ENCODE peak calls at places on chromosomes 4 and X, in ten cellular contexts. J is RWPE1; B is prostate gland; H is lower lobe of right lung; F is nephron progenitor cell; Q is ovary; Y is activated B cell treated with CpG ODN at 0.5 μM for 24 hours; I is tibial artery; A is CD4-positive, alpha-beta T cell; T is lung. K is an unnamed sample.

GRCh38 chrX:107579956-107580355 is 48.4 kb upstream of the PRPS1 start:
- DNase-seq in F (no peak), B (no peak), A (no peak), T (no peak), I (no peak), J (no peak), H (no peak), Q (no peak), Y (no peak), K (no peak)

GRCh38 chr4:53306729-53307128 is 59.1 kb downstream of the SCFD2 start:
- DNase-seq in T (no peak), H (no peak), F (no peak), Q (no peak), Y (no peak), J (no peak), B (no peak), I (no peak), A (no peak), K (no peak)

GRCh38 chr4:81913427-81913878 is 441.7 kb upstream of the RASGEF1B start:
- DNase-seq in B (peak; percentile 6), Q (peak; percentile 14), T (peak; percentile 60), Y (peak; percentile 20), A (peak; percentile 29), I (no peak), J (peak; percentile 58), H (peak; percentile 52), F (peak; percentile 68), K (peak; percentile 32)

GRCh38 chrX:86002076-86002896 is 45.1 kb downstream of the CHM start:
- DNase-seq in J (peak; percentile 1), A (peak; percentile 1), T (no peak), I (no peak), F (peak; percentile 64), Q (no peak), H (peak; percentile 54), Y (no peak), B (no peak), K (peak; percentile 29)

GRCh38 chrX:129719268-129719667 is 19.5 kb upstream of the XPNPEP2 start:
- DNase-seq in H (no peak), T (no peak), A (no peak), Q (no peak), F (no peak), B (no peak), J (no peak), I (no peak), Y (no peak), K (no peak)

GRCh38 chr4:174405923-174406322 is 116.4 kb downstream of the HPGD start:
- DNase-seq in B (no peak), T (no peak), F (no peak), H (no peak), A (no peak), I (no peak), J (no peak), Q (no peak), Y (no peak), K (no peak)

GRCh38 chr4:8472689-8473197 is 32.2 kb downstream of the TRMT44 start:
- DNase-seq in A (no peak), I (peak; percentile 51), H (no peak), Q (peak; percentile 91), B (no peak), J (no peak), T (no peak), Y (no peak), F (peak; percentile 28), K (no peak)

GRCh38 chrX:13816899-13817298 is at the start of gene GPM6B:
- DNase-seq in F (peak; percentile 15), I (no peak), A (no peak), Y (no peak), H (no peak), B (no peak), T (no peak), J (no peak), Q (no peak), K (no peak)

DNA sequence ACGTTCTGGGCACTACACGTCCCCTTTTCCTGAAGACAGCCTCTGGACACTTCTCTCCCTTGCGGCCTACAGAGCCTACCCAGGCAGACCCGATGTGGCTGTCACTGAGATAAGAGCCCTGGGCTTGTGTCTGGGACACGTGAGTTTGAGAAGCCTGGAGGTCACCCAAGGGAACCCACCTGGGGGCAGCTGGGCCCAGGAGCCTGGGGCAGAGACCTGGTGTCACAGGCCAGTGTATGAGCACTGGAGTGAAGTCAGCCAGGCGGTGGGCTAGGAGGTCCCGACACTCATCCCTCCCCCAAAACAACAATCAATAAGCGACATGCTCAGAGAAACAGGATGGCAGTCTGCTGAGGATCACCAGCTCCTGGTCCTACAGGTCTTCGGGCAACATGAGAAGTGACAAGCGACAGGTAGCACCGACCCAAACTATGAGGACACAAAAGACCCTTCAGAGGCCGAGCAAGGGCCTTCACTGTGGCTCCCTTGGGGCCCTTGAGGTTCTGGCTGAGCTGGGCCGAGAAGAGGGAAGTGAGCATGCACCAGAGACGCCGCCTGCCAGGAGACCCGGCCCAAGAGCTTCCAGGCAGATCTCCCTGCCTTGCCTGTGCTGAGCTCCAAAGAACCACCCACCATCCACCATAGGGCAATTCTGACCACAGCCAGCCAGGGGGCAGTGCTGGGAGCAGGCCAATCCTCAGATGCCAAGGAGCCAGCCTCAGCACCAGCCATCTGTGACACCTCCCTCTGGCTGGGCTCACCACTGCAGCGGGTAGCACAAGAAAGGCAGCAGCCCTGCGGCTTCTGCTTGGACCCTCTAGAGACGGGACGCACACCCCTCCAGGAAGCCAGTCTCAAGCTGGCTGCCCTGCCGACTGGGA is 11.0 kb upstream of the DUSP9 start:
- DNase-seq in J (no peak), H (no peak), I (no peak), Q (no peak), Y (no peak), A (no peak), F (no peak), B (no peak), T (no peak), K (no peak)
- TF ChIP-seq CTCF in J (no peak), H (no peak), I (no peak), Q (no peak), Y (no peak), A (peak; percentile 26), F (no peak), B (no peak), T (no peak), K (peak; percentile 47)

DNA sequence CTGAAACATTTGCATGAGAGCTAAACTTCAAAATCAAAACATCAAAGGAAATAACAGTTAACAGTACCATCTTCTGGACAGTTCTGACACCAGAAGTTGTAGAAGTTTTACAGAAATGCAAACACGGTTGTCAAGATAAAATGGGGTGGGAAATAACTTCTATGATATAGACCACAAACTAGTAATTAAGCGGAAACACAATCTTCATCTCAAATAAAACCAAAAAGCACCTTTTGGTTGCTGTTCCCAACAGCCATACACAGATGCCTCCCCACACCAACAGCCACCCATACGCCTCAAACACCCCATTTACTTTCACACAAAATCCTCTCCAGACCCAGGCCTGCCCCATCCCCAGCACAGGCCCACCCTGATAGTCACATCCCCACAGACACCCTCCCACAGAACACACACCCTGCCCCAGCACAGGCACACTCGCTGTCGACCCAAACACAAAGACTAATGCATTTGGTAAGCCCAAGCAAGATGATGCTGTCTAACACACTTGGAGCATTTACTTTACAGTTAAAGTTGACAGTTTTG is 64.3 kb downstream of the TAPT1 start:
- DNase-seq in F (no peak), I (no peak), J (no peak), T (no peak), H (no peak), Q (no peak), B (no peak), A (no peak), Y (no peak), K (no peak)
- TF ChIP-seq CTCF in F (no peak), I (no peak), J (no peak), T (no peak), H (no peak), Q (no peak), B (no peak), A (no peak), Y (no peak), K (no peak)

GRCh38 chr4:118682928-118683327 is 2.3 kb upstream of the METTL14 start:
- DNase-seq in H (no peak), B (no peak), F (no peak), J (peak; percentile 11), A (no peak), T (no peak), Q (no peak), I (no peak), Y (no peak), K (no peak)

GRCh38 chr4:118680808-118681207 is 4.4 kb upstream of the METTL14 start:
- DNase-seq in A (no peak), I (no peak), Y (no peak), B (no peak), F (no peak), H (no peak), T (no peak), J (no peak), Q (no peak), K (no peak)

GRCh38 chr4:118683513-118683912 is 1.7 kb upstream of the METTL14 start:
- DNase-seq in F (no peak), H (no peak), Q (no peak), T (no peak), B (no peak), A (no peak), J (peak; percentile 4), I (no peak), Y (no peak), K (no peak)

DNA sequence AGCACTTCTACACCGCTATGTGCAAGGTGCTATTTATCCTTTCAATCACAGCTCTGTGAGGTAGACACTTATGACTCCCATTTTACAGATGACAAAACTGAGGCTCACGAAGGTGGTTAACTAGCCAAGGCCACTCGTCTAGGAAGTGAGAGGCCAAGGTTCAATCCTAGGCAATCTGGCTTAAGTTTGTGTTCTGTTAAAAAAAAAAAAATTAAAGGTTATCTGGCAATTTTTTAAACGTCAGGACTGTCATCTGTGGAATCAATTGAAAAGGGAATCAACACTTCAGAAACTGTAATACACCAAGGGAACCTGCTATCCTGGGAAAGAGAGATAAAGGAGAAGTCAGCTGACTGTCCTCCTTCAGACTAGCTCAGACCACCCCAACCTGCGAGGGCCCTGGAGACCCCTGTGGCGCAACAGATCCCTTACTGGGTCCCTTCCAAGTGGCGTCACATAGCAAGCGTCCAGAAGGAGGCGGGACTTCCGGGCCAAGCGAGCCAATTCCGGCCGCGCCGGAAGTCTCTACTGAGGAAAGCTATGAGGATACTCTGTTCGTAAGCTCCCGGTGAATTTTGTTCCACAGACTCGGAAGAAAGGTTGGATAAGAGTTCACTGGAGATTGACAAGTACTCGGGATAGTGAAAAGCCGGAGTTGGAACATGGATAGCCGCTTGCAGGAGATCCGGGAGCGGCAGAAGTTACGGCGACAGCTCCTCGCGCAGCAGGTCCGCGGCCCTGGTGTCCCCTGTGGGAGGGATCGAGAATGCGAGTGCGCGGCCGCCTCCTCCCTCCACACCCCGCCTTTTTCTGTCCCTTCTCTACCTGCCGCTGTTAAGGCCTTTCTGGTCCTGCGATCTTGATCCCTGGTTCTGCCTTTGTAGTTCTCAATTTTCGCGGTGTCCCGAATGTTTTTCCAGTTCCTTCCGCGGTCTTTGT is at the start of gene METTL14:
- DNase-seq in J (peak; percentile 80), H (peak; percentile 93), Y (peak; percentile 84), B (peak; percentile 89), I (peak; percentile 94), F (peak; percentile 93), T (peak; percentile 92), A (peak; percentile 76), Q (peak; percentile 95), K (peak; percentile 78)
- TF ChIP-seq CTCF in J (no peak), H (peak; percentile 12), Y (no peak), B (no peak), I (no peak), F (no peak), T (no peak), A (no peak), Q (peak; percentile 31), K (peak; percentile 23)

GRCh38 chrX:46792826-46793195 is 33.9 kb upstream of the SLC9A7 start:
- DNase-seq in F (no peak), Y (no peak), B (no peak), T (no peak), H (no peak), A (no peak), J (no peak), Q (no peak), I (no peak), K (no peak)

GRCh38 chrX:46791927-46792825 is 33.3 kb upstream of the SLC9A7 start:
- DNase-seq in Q (no peak), A (no peak), T (no peak), Y (no peak), B (peak; percentile 57), J (peak; percentile 75), F (no peak), H (peak; percentile 43), I (no peak), K (no peak)

GRCh38 chrX:46793386-46794143 is 34.6 kb upstream of the SLC9A7 start:
- DNase-seq in T (no peak), J (no peak), I (no peak), F (no peak), Y (no peak), A (no peak), Q (no peak), B (no peak), H (no peak), K (no peak)

GRCh38 chrX:46796574-46797191 is 37.8 kb upstream of the SLC9A7 start:
- DNase-seq in F (peak; percentile 70), J (peak; percentile 41), T (peak; percentile 69), B (peak; percentile 80), Q (peak; percentile 84), H (peak; percentile 74), I (peak; percentile 76), Y (peak; percentile 61), A (peak; percentile 42), K (peak; percentile 48)
- TF ChIP-seq CTCF in F (peak; percentile 68), J (peak; percentile 75), T (peak; percentile 66), B (peak; percentile 40), Q (peak; percentile 69), H (peak; percentile 76), I (peak; percentile 65), Y (no peak), A (peak; percentile 68), K (peak; percentile 77)

K was measured in progenitor cell of endocrine pancreas.